ENCODE peak calls at places on chromosomes 12 and 14, in six cellular contexts. T is activated gamma-delta T cell treated with anti-CD3 and anti-CD28 coated beads, Interleukin-2, amount 50 U/mL, for 16 hours; E is T-helper 1 cell; K is fibroblast of mammary gland; Z is tibial nerve; I is HEK293T. O is an unnamed sample.

GRCh38 chr12:42568952-42569916 is 20.3 kb downstream of the PRICKLE1 start:
- DNase-seq in E (peak; percentile 18), Z (no peak), T (no peak), I (no peak), K (peak; percentile 74), O (no peak)

GRCh38 chr12:38823743-38824142 is 81.6 kb downstream of the CPNE8 start:
- DNase-seq in K (peak; percentile 58), T (no peak), I (no peak), E (no peak), Z (no peak), O (no peak)

GRCh38 chr12:58306266-58306995 is 365.1 kb downstream of the ATP23 start:
- DNase-seq in T (no peak), I (no peak), K (peak; percentile 29), E (no peak), Z (no peak), O (no peak)

GRCh38 chr12:83664650-83665049 is 977.9 kb downstream of the TMTC2 start:
- DNase-seq in Z (no peak), T (no peak), K (no peak), I (peak; percentile 25), E (no peak), O (no peak)

GRCh38 chr12:105539735-105540134 is 209.2 kb downstream of the C12orf75 start:
- DNase-seq in K (no peak), T (no peak), I (no peak), E (no peak), Z (no peak), O (no peak)

GRCh38 chr14:72638021-72638420 is 255.9 kb downstream of the DPF3 start:
- DNase-seq in Z (no peak), T (no peak), I (no peak), E (no peak), K (peak; percentile 94), O (no peak)

GRCh38 chr12:103387385-103387784 is 108.4 kb downstream of the C12orf42 start:
- DNase-seq in Z (no peak), T (no peak), I (no peak), E (no peak), K (no peak), O (no peak)

GRCh38 chr14:66708262-66708661 is 200.3 kb downstream of the GPHN start:
- DNase-seq in Z (no peak), T (no peak), K (no peak), E (no peak), I (no peak), O (no peak)

GRCh38 chr12:117718559-117718958 is 250.2 kb downstream of the KSR2 start:
- DNase-seq in I (no peak), E (no peak), T (no peak), K (no peak), Z (no peak), O (no peak)

GRCh38 chr12:28378749-28379148 is 188.5 kb downstream of the CCDC91 start:
- DNase-seq in Z (no peak), E (no peak), I (no peak), K (peak; percentile 83), T (no peak), O (no peak)

GRCh38 chr14:33588771-33589170 is 362.1 kb downstream of the EGLN3 start:
- DNase-seq in T (no peak), I (no peak), Z (no peak), E (no peak), K (no peak), O (no peak)

GRCh38 chr12:125645724-125646123 is 580.5 kb downstream of the AACS start:
- DNase-seq in I (no peak), E (no peak), Z (no peak), T (no peak), K (no peak), O (no peak)

GRCh38 chr12:12684375-12685106 is 11.4 kb downstream of the GPR19 start:
- DNase-seq in Z (no peak), T (no peak), E (no peak), I (no peak), K (peak; percentile 52), O (peak; percentile 29)

GRCh38 chr14:79528843-79529405 is 682.4 kb downstream of the DIO2 start:
- DNase-seq in Z (no peak), E (no peak), K (no peak), T (no peak), I (no peak), O (no peak)

GRCh38 chr14:95784137-95784536 is 70.2 kb upstream of the TCL1A start:
- DNase-seq in E (no peak), I (peak; percentile 34), K (peak; percentile 25), Z (no peak), T (no peak), O (peak; percentile 9)

GRCh38 chr12:12736759-12737676 is 19.9 kb downstream of the CDKN1B start:
- DNase-seq in E (peak; percentile 89), K (peak; percentile 79), I (no peak), T (peak; percentile 27), Z (no peak), O (peak; percentile 74)

GRCh38 chr12:7637641-7638040 is 28.1 kb downstream of the APOBEC1 start:
- DNase-seq in I (no peak), Z (no peak), E (no peak), T (no peak), K (no peak), O (no peak)

GRCh38 chr14:77878783-77879182 is 78.9 kb downstream of the ADCK1 start:
- DNase-seq in E (no peak), I (no peak), Z (no peak), T (no peak), K (no peak), O (no peak)

GRCh38 chr12:67885370-67886169 is 103.7 kb upstream of the IFNG-AS1 start:
- DNase-seq in E (no peak), K (no peak), T (no peak), Z (no peak), I (no peak), O (no peak)

GRCh38 chr12:14540801-14541462 is 26.8 kb downstream of the PLBD1 start:
- DNase-seq in E (no peak), K (no peak), Z (no peak), T (no peak), I (no peak), O (no peak)

GRCh38 chr12:52611080-52611468 is 7.3 kb downstream of the KRT73 start:
- DNase-seq in T (no peak), Z (no peak), E (no peak), I (no peak), K (no peak), O (no peak)